ENCODE peak calls at places on chromosomes 12 and 14, in four cellular contexts. Y is SK-N-SH, H is A549, I is tibial nerve. S is an unnamed sample.

GRCh38 chr12:75798527-75798926 is 233.0 kb downstream of the PHLDA1 start:
- DNase-seq in H (no peak), I (no peak), Y (no peak), S (no peak)

GRCh38 chr14:53842938-53843337 is 113.7 kb downstream of the BMP4 start:
- DNase-seq in Y (no peak), H (peak), I (no peak), S (no peak)

GRCh38 chr12:19199322-19199721 is 69.8 kb downstream of the PLEKHA5 start:
- DNase-seq in H (no peak), I (no peak), Y (no peak), S (no peak)

GRCh38 chr12:100199023-100199346 is 1.6 kb upstream of the ACTR6 start:
- DNase-seq in H (no peak), Y (no peak), I (no peak), S (no peak)

GRCh38 chr14:53956427-53957201 is at the start of gene BMP4:
- DNase-seq in H (no peak), Y (peak), I (peak), S (peak)

GRCh38 chr12:22625671-22626251 is 790 bp downstream of the ETNK1 start:
- DNase-seq in H (peak), Y (peak), I (peak), S (peak)

GRCh38 chr12:1885082-1885596 is 33.3 kb downstream of the CACNA2D4 start:
- DNase-seq in I (no peak), Y (no peak), H (no peak), S (no peak)

GRCh38 chr14:69921052-69921451 is 41.8 kb downstream of the SMOC1 start:
- DNase-seq in I (no peak), Y (no peak), H (no peak), S (no peak)

GRCh38 chr12:14602128-14602527 is 34.4 kb upstream of the PLBD1 start:
- DNase-seq in Y (no peak), I (no peak), H (no peak), S (no peak)

GRCh38 chr12:11026118-11026517 is 3.7 kb upstream of the TAS2R19 start:
- DNase-seq in Y (no peak), H (no peak), I (no peak), S (no peak)

GRCh38 chr12:24947541-24948451 is 1.1 kb downstream of the BCAT1 start:
- DNase-seq in I (no peak), H (no peak), Y (no peak), S (no peak)

GRCh38 chr14:73342670-73343069 is 105.4 kb downstream of the PAPLN start:
- DNase-seq in I (no peak), H (no peak), Y (no peak), S (no peak)

GRCh38 chr12:123118397-123118945 is 32.4 kb downstream of the PITPNM2 start:
- DNase-seq in Y (no peak), I (no peak), H (no peak), S (peak)

GRCh38 chr12:76379261-76379660 is 31.0 kb upstream of the BBS10 start:
- DNase-seq in Y (no peak), H (no peak), I (no peak), S (no peak)

GRCh38 chr12:112317481-112317880 is 64.8 kb downstream of the HECTD4 start:
- DNase-seq in I (no peak), Y (no peak), H (no peak), S (no peak)

GRCh38 chr12:56020437-56021189 is at the start of gene IKZF4:
- DNase-seq in Y (peak), I (no peak), H (no peak), S (peak)

GRCh38 chr12:88733003-88733402 is 152.7 kb upstream of the KITLG start:
- DNase-seq in H (no peak), Y (no peak), I (no peak), S (no peak)

GRCh38 chr12:75705749-75706719 is 194.6 kb upstream of the KRR1 start:
- DNase-seq in I (peak), Y (peak), H (no peak), S (peak)

GRCh38 chr12:29782821-29783772 is 645 bp downstream of the TMTC1 start:
- DNase-seq in I (peak), H (no peak), Y (peak), S (peak)

GRCh38 chr12:46260153-46260912 is 8.5 kb downstream of the SLC38A1 start:
- DNase-seq in H (no peak), Y (no peak), I (no peak), S (no peak)
- TF ChIP-seq EP300 in H (no peak), Y (no peak), I (no peak), S (no peak)

DNA sequence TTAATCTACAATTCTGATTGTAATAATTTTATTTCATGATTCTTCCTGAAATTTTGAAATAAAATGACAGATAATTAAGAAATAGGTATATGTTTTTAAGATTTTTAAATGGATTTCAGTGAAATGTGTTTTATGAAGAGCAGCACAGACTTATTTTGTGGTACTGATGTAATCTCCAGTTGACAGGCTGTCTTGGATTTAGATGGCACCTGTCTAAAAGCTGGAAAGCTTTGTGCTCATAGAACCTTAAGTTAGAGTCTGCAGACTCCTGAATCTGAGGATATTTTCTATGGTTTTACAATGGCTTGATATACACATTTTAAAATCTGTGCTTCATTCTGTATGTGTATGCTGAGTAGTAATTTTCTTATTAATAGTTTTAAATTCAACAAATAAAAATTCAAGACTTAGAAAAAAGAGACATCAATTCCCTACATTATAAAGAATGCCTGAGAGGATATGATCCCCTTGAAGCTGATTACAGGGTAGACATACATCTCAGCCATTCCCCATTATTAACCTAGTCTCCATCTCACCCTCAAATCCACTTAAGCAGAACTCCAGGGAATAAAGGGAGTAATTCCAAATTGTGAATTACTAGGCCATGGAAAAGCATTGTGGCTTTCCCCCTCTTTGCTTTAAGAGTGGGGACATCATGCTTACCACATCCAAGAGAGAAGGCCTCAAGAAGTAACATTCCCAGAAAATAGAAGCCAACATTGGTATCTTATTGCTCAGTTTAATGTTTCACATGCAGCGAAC is 33.7 kb upstream of the ACSS3 start:
- DNase-seq in H (no peak), Y (no peak), I (no peak), S (no peak)
- TF ChIP-seq EP300 in H (no peak), Y (no peak), I (no peak), S (no peak)

DNA sequence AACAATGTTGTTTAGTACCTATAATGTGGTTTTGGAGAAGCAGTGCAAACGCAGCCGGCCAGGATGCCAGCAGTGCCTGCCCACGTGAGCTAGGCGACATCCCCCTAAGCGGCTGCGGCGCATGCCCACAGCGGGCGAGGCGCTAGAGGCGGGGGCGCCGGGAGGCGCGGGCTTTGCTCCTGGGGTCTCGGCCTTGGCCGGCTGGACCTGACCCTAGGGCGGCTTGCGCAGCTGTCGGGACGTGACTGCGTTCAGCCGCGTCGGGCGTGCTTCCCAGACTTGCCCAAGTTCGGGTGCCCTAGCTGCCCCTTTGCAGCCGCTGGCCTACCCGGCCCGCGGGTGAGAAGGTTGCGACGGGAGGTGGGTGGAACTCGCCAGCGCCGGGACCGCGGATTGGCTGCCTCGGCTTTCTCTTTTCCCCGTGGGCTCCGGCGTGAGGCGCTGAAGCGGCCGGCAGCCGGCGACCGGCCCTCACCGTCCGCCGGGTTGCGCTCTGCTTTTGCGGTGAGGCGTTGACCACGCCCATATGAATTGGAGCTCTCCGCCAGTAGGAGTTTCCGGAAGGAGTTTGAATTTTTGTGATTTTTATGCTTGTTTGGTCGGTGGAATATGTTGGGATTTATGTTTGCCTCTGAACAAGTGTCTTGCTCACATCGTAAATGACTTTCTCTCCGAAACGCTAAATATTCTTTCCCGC is at the start of gene TMEM19:
- DNase-seq in H (peak), Y (peak), I (peak), S (peak)
- TF ChIP-seq EP300 in H (no peak), Y (no peak), I (peak), S (no peak)

DNA sequence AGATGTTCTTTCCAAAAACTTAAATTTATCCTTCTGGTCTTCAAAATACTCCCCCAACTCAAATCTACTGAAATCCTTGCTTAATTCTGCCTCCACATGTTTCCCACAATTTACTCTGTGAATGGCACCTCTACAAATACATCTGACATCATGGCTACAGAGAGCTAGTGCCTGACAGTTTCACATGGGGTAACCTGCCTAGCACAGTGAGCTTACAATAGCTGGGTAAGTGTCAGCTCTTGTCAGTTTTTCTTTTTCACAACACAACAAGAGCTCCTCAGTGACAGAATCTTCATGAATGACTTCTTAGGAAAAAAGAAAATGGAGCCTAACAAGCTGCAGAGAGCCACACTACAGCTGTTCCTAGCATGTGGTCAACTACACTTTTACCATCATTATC is 54.4 kb downstream of the NIN start:
- DNase-seq in Y (no peak), H (no peak), I (no peak), S (no peak)
- TF ChIP-seq EP300 in Y (no peak), H (no peak), I (no peak), S (no peak)

GRCh38 chr12:47277071-47277408 is 197.3 kb upstream of the AMIGO2 start:
- DNase-seq in Y (no peak), I (no peak), H (no peak), S (peak)

GRCh38 chr12:47277972-47278448 is 198.3 kb upstream of the AMIGO2 start:
- DNase-seq in Y (no peak), I (no peak), H (peak), S (no peak)

GRCh38 chr12:47274725-47275124 is 195.0 kb upstream of the AMIGO2 start:
- DNase-seq in Y (no peak), H (no peak), I (no peak), S (no peak)

GRCh38 chr12:47273191-47273626 is 193.4 kb upstream of the AMIGO2 start:
- DNase-seq in I (no peak), H (no peak), Y (no peak), S (no peak)

DNA sequence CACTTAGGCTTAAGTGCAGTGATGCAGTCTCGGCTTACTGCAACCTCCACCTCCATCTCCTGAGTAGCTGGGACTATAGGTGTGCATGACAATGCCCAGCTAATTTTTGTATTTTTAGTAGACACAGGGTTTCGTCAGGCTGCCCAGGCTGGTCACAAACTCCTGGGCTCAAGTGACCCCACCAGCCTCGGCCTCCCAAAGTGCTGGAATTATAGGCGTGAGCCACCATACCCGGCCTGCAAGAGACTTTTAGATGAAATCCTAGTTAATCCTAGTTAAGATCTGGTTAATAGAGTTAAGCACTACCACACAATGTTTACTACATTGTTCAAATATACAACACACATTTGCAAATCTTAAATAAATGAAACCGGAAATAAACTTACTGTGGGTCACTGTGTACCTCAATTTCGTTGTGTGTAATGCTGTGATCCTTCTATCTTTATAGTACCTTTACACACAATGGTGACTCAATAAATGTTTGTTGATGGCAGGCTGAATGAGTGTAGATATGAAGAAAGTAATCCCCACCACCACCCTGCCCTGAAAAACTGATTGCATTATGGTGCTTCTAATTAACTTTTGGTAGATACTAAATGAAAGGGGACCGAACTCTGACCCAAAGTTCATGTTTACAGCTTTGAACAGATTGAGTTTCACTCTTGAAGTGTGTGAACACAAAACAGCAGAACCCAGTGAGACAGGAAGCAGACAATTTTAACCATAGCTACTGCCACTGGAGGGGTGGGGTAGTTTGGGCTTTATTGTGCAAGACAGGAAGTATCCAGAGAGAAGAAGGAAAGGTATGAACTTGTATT is 196.7 kb upstream of the AMIGO2 start:
- DNase-seq in Y (no peak), I (peak), H (no peak), S (no peak)
- TF ChIP-seq EP300 in Y (no peak), I (peak), H (no peak), S (no peak)

S was measured in sigmoid colon.